ENCODE peak calls at places on chromosome 14, in ten cellular contexts. One of them, this sample, is unnamed.

GRCh38 chr14:55265197-55265596 is 6.0 kb upstream of the FBXO34 start:
- DNase-seq in left lung: no peak
- DNase-seq in H9: no peak
- DNase-seq in upper lobe of right lung: no peak
- DNase-seq in tibial artery: no peak
- DNase-seq in WERI-Rb-1: no peak
- DNase-seq in HCT116: no peak
- DNase-seq in colonic mucosa: no peak
- DNase-seq in suprapubic skin: no peak
- DNase-seq in lung: no peak
- DNase-seq in this sample: no peak

GRCh38 chr14:69812725-69813124 is 15.7 kb upstream of the SLC10A1 start:
- DNase-seq in left lung: no peak
- DNase-seq in H9: no peak
- DNase-seq in upper lobe of right lung: no peak
- DNase-seq in tibial artery: no peak
- DNase-seq in lung: no peak
- DNase-seq in suprapubic skin: no peak
- DNase-seq in HCT116: no peak
- DNase-seq in WERI-Rb-1: peak
- DNase-seq in colonic mucosa: no peak
- DNase-seq in this sample: no peak

GRCh38 chr14:32366256-32366655 is 37.2 kb downstream of the AKAP6 start:
- DNase-seq in H9: no peak
- DNase-seq in HCT116: no peak
- DNase-seq in upper lobe of right lung: no peak
- DNase-seq in WERI-Rb-1: peak
- DNase-seq in left lung: no peak
- DNase-seq in colonic mucosa: no peak
- DNase-seq in tibial artery: no peak
- DNase-seq in suprapubic skin: no peak
- DNase-seq in lung: no peak
- DNase-seq in this sample: no peak

GRCh38 chr14:70888681-70889175 is 18.5 kb upstream of the PCNX1 start:
- DNase-seq in HCT116: no peak
- DNase-seq in colonic mucosa: no peak
- DNase-seq in WERI-Rb-1: no peak
- DNase-seq in tibial artery: no peak
- DNase-seq in lung: no peak
- DNase-seq in left lung: no peak
- DNase-seq in H9: no peak
- DNase-seq in upper lobe of right lung: no peak
- DNase-seq in suprapubic skin: no peak
- DNase-seq in this sample: no peak

GRCh38 chr14:29788093-29788492 is 139.6 kb downstream of the PRKD1 start:
- DNase-seq in H9: no peak
- DNase-seq in upper lobe of right lung: no peak
- DNase-seq in suprapubic skin: no peak
- DNase-seq in left lung: no peak
- DNase-seq in tibial artery: no peak
- DNase-seq in WERI-Rb-1: no peak
- DNase-seq in HCT116: no peak
- DNase-seq in colonic mucosa: no peak
- DNase-seq in lung: no peak
- DNase-seq in this sample: no peak

GRCh38 chr14:44404021-44404420 is 103.1 kb downstream of the FSCB start:
- DNase-seq in lung: no peak
- DNase-seq in WERI-Rb-1: no peak
- DNase-seq in HCT116: no peak
- DNase-seq in left lung: no peak
- DNase-seq in suprapubic skin: no peak
- DNase-seq in colonic mucosa: no peak
- DNase-seq in tibial artery: no peak
- DNase-seq in H9: no peak
- DNase-seq in upper lobe of right lung: no peak
- DNase-seq in this sample: no peak

GRCh38 chr14:58690801-58691516 is 53.2 kb downstream of the DACT1 start:
- DNase-seq in H9: no peak
- DNase-seq in upper lobe of right lung: peak
- DNase-seq in suprapubic skin: no peak
- DNase-seq in WERI-Rb-1: no peak
- DNase-seq in left lung: peak
- DNase-seq in colonic mucosa: peak
- DNase-seq in lung: peak
- DNase-seq in tibial artery: no peak
- DNase-seq in HCT116: no peak
- DNase-seq in this sample: no peak

GRCh38 chr14:97274626-97275025 is 477.4 kb downstream of the VRK1 start:
- DNase-seq in H9: no peak
- DNase-seq in WERI-Rb-1: no peak
- DNase-seq in upper lobe of right lung: no peak
- DNase-seq in tibial artery: no peak
- DNase-seq in left lung: no peak
- DNase-seq in colonic mucosa: no peak
- DNase-seq in suprapubic skin: no peak
- DNase-seq in lung: no peak
- DNase-seq in HCT116: no peak
- DNase-seq in this sample: no peak

GRCh38 chr14:76405627-76406026 is 29.7 kb downstream of the ESRRB start:
- DNase-seq in tibial artery: no peak
- DNase-seq in H9: no peak
- DNase-seq in lung: no peak
- DNase-seq in upper lobe of right lung: no peak
- DNase-seq in left lung: no peak
- DNase-seq in WERI-Rb-1: no peak
- DNase-seq in HCT116: no peak
- DNase-seq in colonic mucosa: no peak
- DNase-seq in suprapubic skin: no peak
- DNase-seq in this sample: no peak

GRCh38 chr14:68937790-68938514 is 41.1 kb downstream of the ACTN1 start:
- DNase-seq in suprapubic skin: no peak
- DNase-seq in HCT116: no peak
- DNase-seq in upper lobe of right lung: no peak
- DNase-seq in colonic mucosa: peak
- DNase-seq in left lung: no peak
- DNase-seq in tibial artery: peak
- DNase-seq in WERI-Rb-1: no peak
- DNase-seq in H9: peak
- DNase-seq in lung: no peak
- DNase-seq in this sample: peak

GRCh38 chr14:68417007-68417659 is 375.7 kb downstream of the ZFP36L1 start:
- DNase-seq in left lung: no peak
- DNase-seq in H9: no peak
- DNase-seq in HCT116: no peak
- DNase-seq in suprapubic skin: no peak
- DNase-seq in lung: peak
- DNase-seq in tibial artery: no peak
- DNase-seq in upper lobe of right lung: no peak
- DNase-seq in colonic mucosa: no peak
- DNase-seq in WERI-Rb-1: no peak
- DNase-seq in this sample: no peak

GRCh38 chr14:58677996-58678395 is 40.2 kb downstream of the DACT1 start:
- DNase-seq in colonic mucosa: no peak
- DNase-seq in upper lobe of right lung: no peak
- DNase-seq in HCT116: no peak
- DNase-seq in lung: no peak
- DNase-seq in WERI-Rb-1: no peak
- DNase-seq in suprapubic skin: no peak
- DNase-seq in H9: no peak
- DNase-seq in left lung: no peak
- DNase-seq in tibial artery: no peak
- DNase-seq in this sample: no peak

GRCh38 chr14:95117937-95118726 is 39.2 kb downstream of the DICER1 start:
- DNase-seq in left lung: no peak
- DNase-seq in lung: no peak
- DNase-seq in tibial artery: no peak
- DNase-seq in WERI-Rb-1: no peak
- DNase-seq in colonic mucosa: no peak
- DNase-seq in H9: no peak
- DNase-seq in upper lobe of right lung: no peak
- DNase-seq in suprapubic skin: no peak
- DNase-seq in HCT116: no peak
- DNase-seq in this sample: no peak
- H3K27ac ChIP-seq in left lung: no peak
- H3K27ac ChIP-seq in lung: no peak
- H3K27ac ChIP-seq in tibial artery: no peak
- H3K27ac ChIP-seq in WERI-Rb-1: no peak
- H3K27ac ChIP-seq in colonic mucosa: no peak
- H3K27ac ChIP-seq in H9: no peak
- H3K27ac ChIP-seq in upper lobe of right lung: no peak
- H3K27ac ChIP-seq in suprapubic skin: no peak
- H3K27ac ChIP-seq in HCT116: no peak
- H3K27ac ChIP-seq in this sample: no peak

GRCh38 chr14:52888839-52889838 is 61.7 kb downstream of the FERMT2 start:
- DNase-seq in HCT116: no peak
- DNase-seq in H9: no peak
- DNase-seq in colonic mucosa: no peak
- DNase-seq in WERI-Rb-1: peak
- DNase-seq in upper lobe of right lung: no peak
- DNase-seq in left lung: no peak
- DNase-seq in tibial artery: no peak
- DNase-seq in lung: no peak
- DNase-seq in suprapubic skin: no peak
- DNase-seq in this sample: no peak
- H3K27ac ChIP-seq in HCT116: no peak
- H3K27ac ChIP-seq in H9: no peak
- H3K27ac ChIP-seq in colonic mucosa: no peak
- H3K27ac ChIP-seq in WERI-Rb-1: no peak
- H3K27ac ChIP-seq in upper lobe of right lung: no peak
- H3K27ac ChIP-seq in left lung: no peak
- H3K27ac ChIP-seq in tibial artery: no peak
- H3K27ac ChIP-seq in lung: no peak
- H3K27ac ChIP-seq in suprapubic skin: no peak
- H3K27ac ChIP-seq in this sample: no peak

DNA sequence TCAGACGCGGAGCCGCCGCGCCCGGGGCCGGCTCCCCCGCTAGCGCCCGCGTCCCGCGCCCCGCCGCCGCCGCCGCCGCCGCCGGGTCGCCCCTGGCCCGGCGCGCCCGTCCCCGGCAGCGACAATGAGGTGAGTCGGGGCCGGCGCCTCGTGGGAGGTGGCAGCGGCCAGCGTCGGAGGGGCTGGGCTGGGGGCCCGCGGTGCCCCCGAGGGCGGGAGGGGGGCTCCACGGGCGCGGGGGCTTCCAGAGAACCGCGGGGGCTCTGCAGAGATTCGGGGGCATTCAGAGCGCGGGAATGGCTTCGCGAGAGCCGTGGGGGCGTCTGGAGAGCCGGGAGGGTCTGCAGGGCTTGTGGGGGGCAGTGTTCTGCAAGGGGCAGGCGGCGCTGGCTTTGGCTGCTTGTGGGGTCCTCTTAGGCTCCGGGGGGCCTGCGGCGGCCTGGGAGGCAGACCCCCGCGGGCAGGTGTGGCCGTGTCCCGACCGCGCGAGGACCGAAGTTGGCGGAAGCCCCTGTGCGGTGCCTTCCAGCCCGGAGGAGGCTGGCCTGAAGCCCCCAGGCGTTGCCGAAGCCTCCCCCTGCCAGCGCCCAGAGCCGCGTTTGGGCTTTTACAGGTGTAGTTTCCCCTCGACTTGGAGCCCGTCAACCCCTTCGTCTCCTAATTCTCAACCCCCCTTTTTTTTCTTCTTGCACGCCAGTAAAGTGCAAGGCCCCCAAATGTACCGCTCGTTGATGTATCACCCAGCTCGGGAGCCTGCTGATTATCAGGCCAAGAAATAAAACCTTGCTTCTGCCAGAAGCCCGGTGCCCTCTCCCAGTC is 93.1 kb upstream of the EVL start:
- DNase-seq in left lung: no peak
- DNase-seq in HCT116: no peak
- DNase-seq in lung: no peak
- DNase-seq in tibial artery: no peak
- DNase-seq in WERI-Rb-1: peak
- DNase-seq in H9: no peak
- DNase-seq in upper lobe of right lung: peak
- DNase-seq in suprapubic skin: no peak
- DNase-seq in colonic mucosa: no peak
- DNase-seq in this sample: no peak
- H3K27ac ChIP-seq in left lung: no peak
- H3K27ac ChIP-seq in HCT116: no peak
- H3K27ac ChIP-seq in lung: peak
- H3K27ac ChIP-seq in tibial artery: peak
- H3K27ac ChIP-seq in WERI-Rb-1: peak
- H3K27ac ChIP-seq in H9: no peak
- H3K27ac ChIP-seq in upper lobe of right lung: peak
- H3K27ac ChIP-seq in suprapubic skin: peak
- H3K27ac ChIP-seq in colonic mucosa: no peak
- H3K27ac ChIP-seq in this sample: no peak

GRCh38 chr14:90676859-90677258 is 139.4 kb downstream of the TTC7B start:
- DNase-seq in lung: no peak
- DNase-seq in left lung: no peak
- DNase-seq in H9: no peak
- DNase-seq in upper lobe of right lung: no peak
- DNase-seq in WERI-Rb-1: no peak
- DNase-seq in HCT116: no peak
- DNase-seq in suprapubic skin: no peak
- DNase-seq in tibial artery: no peak
- DNase-seq in colonic mucosa: no peak
- DNase-seq in this sample: no peak

GRCh38 chr14:90674716-90675115 is 141.5 kb downstream of the TTC7B start:
- DNase-seq in colonic mucosa: no peak
- DNase-seq in HCT116: no peak
- DNase-seq in left lung: no peak
- DNase-seq in suprapubic skin: no peak
- DNase-seq in lung: no peak
- DNase-seq in upper lobe of right lung: no peak
- DNase-seq in tibial artery: no peak
- DNase-seq in WERI-Rb-1: no peak
- DNase-seq in H9: no peak
- DNase-seq in this sample: no peak

GRCh38 chr14:90675399-90675798 is 140.8 kb downstream of the TTC7B start:
- DNase-seq in HCT116: no peak
- DNase-seq in WERI-Rb-1: no peak
- DNase-seq in left lung: no peak
- DNase-seq in upper lobe of right lung: no peak
- DNase-seq in suprapubic skin: no peak
- DNase-seq in lung: no peak
- DNase-seq in colonic mucosa: no peak
- DNase-seq in H9: no peak
- DNase-seq in tibial artery: peak
- DNase-seq in this sample: peak

GRCh38 chr14:90677484-90678045 is 138.7 kb downstream of the TTC7B start:
- DNase-seq in suprapubic skin: no peak
- DNase-seq in left lung: no peak
- DNase-seq in HCT116: no peak
- DNase-seq in colonic mucosa: no peak
- DNase-seq in WERI-Rb-1: no peak
- DNase-seq in tibial artery: no peak
- DNase-seq in upper lobe of right lung: no peak
- DNase-seq in H9: no peak
- DNase-seq in lung: no peak
- DNase-seq in this sample: no peak

DNA sequence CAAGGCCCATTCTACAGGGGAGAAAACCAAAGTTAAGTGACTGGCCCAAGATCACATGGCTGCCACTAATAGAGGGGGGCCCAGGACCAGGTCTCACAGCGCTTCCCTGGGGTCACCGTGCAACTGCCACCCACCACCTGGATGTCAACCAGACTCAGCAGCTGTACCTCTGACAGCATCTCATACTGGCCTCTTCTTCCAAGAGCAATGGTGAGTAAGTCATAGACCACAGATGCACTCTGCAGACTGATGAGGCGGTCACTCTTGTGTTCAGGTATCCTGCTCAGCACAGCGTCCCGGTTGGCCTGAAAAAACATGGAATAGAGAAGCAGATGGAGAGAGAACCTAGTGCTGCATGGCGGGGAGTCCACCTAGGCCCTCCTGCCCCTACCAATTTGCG is 139.9 kb downstream of the TTC7B start:
- DNase-seq in lung: no peak
- DNase-seq in suprapubic skin: no peak
- DNase-seq in colonic mucosa: no peak
- DNase-seq in WERI-Rb-1: no peak
- DNase-seq in tibial artery: no peak
- DNase-seq in HCT116: no peak
- DNase-seq in left lung: no peak
- DNase-seq in H9: no peak
- DNase-seq in upper lobe of right lung: no peak
- DNase-seq in this sample: no peak
- H3K27ac ChIP-seq in lung: no peak
- H3K27ac ChIP-seq in suprapubic skin: no peak
- H3K27ac ChIP-seq in colonic mucosa: no peak
- H3K27ac ChIP-seq in WERI-Rb-1: no peak
- H3K27ac ChIP-seq in tibial artery: peak
- H3K27ac ChIP-seq in HCT116: no peak
- H3K27ac ChIP-seq in left lung: no peak
- H3K27ac ChIP-seq in H9: no peak
- H3K27ac ChIP-seq in upper lobe of right lung: no peak
- H3K27ac ChIP-seq in this sample: peak

This sample was measured in aorta.